ENCODE peak calls at places on chromosomes 12 and 14, in six cellular contexts. N is OCI-LY7, F is brain microvascular endothelial cell, V is BJ, P is lower lobe of right lung, H is heart left ventricle. U is an unnamed sample.
A peak's percentile ranks its signal among the peaks of the same experiment; 100 is the strongest.

GRCh38 chr12:6494351-6494743 is 445 bp downstream of the NCAPD2 start:
- DNase-seq in N (no peak), V (no peak), F (peak; percentile 10), P (no peak), H (no peak), U (no peak)

GRCh38 chr14:63470877-63471565 is 72.2 kb downstream of the PPP2R5E start:
- DNase-seq in H (no peak), N (no peak), P (no peak), V (peak; percentile 60), F (no peak), U (peak; percentile 67)

GRCh38 chr14:48805315-48805714 is 780.9 kb downstream of the RPS29 start:
- DNase-seq in N (no peak), P (peak; percentile 37), H (no peak), F (no peak), V (no peak), U (no peak)

GRCh38 chr14:97456958-97457357 is 659.8 kb downstream of the VRK1 start:
- DNase-seq in F (no peak), P (no peak), H (no peak), N (no peak), V (no peak), U (no peak)

GRCh38 chr14:61742383-61742782 is 19.8 kb upstream of the SNAPC1 start:
- DNase-seq in P (no peak), V (no peak), N (no peak), H (no peak), F (no peak), U (no peak)

GRCh38 chr12:105957058-105957457 is 181.7 kb downstream of the NUAK1 start:
- DNase-seq in P (no peak), N (no peak), F (no peak), H (no peak), V (no peak), U (no peak)

GRCh38 chr14:33194551-33194950 is 255.9 kb downstream of the NPAS3 start:
- DNase-seq in N (no peak), H (no peak), V (no peak), P (no peak), F (no peak), U (no peak)

GRCh38 chr14:100658514-100658886 is 68.2 kb upstream of the DLK1 start:
- DNase-seq in V (no peak), N (no peak), F (no peak), P (no peak), H (no peak), U (no peak)

GRCh38 chr14:21024668-21025373 is at the start of gene NDRG2:
- DNase-seq in P (peak; percentile 87), H (peak; percentile 92), F (no peak), N (no peak), V (no peak), U (no peak)

GRCh38 chr12:19572920-19573558 is 133.7 kb downstream of the AEBP2 start:
- DNase-seq in F (peak; percentile 69), P (no peak), N (peak; percentile 61), H (no peak), V (no peak), U (no peak)

GRCh38 chr12:4555804-4556203 is 6.2 kb upstream of the DYRK4 start:
- DNase-seq in V (no peak), H (no peak), F (no peak), N (no peak), P (no peak), U (no peak)

GRCh38 chr14:69154779-69155178 is 1.9 kb upstream of the DCAF5 start:
- DNase-seq in P (no peak), N (peak; percentile 48), F (peak; percentile 17), V (no peak), H (no peak), U (no peak)

GRCh38 chr12:127153996-127154395 is 1113.0 kb upstream of the TMEM132C start:
- DNase-seq in P (no peak), N (no peak), F (no peak), H (no peak), V (no peak), U (no peak)

GRCh38 chr12:89861086-89861485 is 152.4 kb upstream of the ATP2B1 start:
- DNase-seq in V (no peak), P (no peak), H (no peak), F (no peak), N (no peak), U (no peak)

GRCh38 chr12:18224745-18225144 is 36.6 kb upstream of the PIK3C2G start:
- DNase-seq in F (no peak), N (peak; percentile 3), P (no peak), H (no peak), V (no peak), U (peak; percentile 9)

GRCh38 chr12:80567391-80567790 is 123.4 kb downstream of the PTPRQ start:
- DNase-seq in N (no peak), P (no peak), H (no peak), F (no peak), V (no peak), U (no peak)

GRCh38 chr14:95681153-95681552 is 5.1 kb upstream of the TCL1B start:
- DNase-seq in P (no peak), F (no peak), H (no peak), N (no peak), V (no peak), U (no peak)

GRCh38 chr12:131140697-131141096 is 187.0 kb downstream of the ADGRD1 start:
- DNase-seq in F (no peak), V (no peak), N (no peak), H (no peak), P (no peak), U (no peak)

GRCh38 chr12:3035815-3036702 is 41.1 kb upstream of the TSPAN9 start:
- DNase-seq in N (no peak), V (no peak), P (no peak), F (peak; percentile 28), H (peak; percentile 13), U (no peak)

GRCh38 chr14:71321556-71322315 is 414.5 kb downstream of the PCNX1 start:
- DNase-seq in V (no peak), P (no peak), F (peak; percentile 29), N (peak; percentile 24), H (no peak), U (peak; percentile 45)

GRCh38 chr12:121295746-121296617 is 527 bp downstream of the CAMKK2 start:
- DNase-seq in P (peak; percentile 66), F (no peak), V (no peak), H (peak; percentile 57), N (peak; percentile 26), U (no peak)

GRCh38 chr12:13093191-13093849 is 10.1 kb downstream of the GSG1 start:
- DNase-seq in N (no peak), P (no peak), H (no peak), F (no peak), V (no peak), U (no peak)

GRCh38 chr14:24721772-24722171 is 87.8 kb upstream of the GZMB start:
- DNase-seq in N (no peak), P (no peak), V (no peak), H (no peak), F (no peak), U (no peak)

GRCh38 chr14:92759300-92759678 is 10.9 kb upstream of the LGMN start:
- DNase-seq in P (no peak), V (no peak), N (peak; percentile 39), F (peak; percentile 28), H (no peak), U (no peak)

GRCh38 chr14:75069811-75070145 is 337 bp downstream of the ZC2HC1C start:
- DNase-seq in V (no peak), F (no peak), H (no peak), P (no peak), N (no peak), U (no peak)

GRCh38 chr14:75067212-75067611 is 2.2 kb upstream of the ZC2HC1C start:
- DNase-seq in P (no peak), N (no peak), F (no peak), H (no peak), V (no peak), U (no peak)

GRCh38 chr14:75068294-75069020 is 984 bp upstream of the ZC2HC1C start:
- DNase-seq in H (no peak), V (no peak), F (no peak), P (no peak), N (no peak), U (no peak)

GRCh38 chr14:75069021-75069810 is at the start of gene ZC2HC1C:
- DNase-seq in H (peak; percentile 98), N (peak; percentile 86), V (no peak), P (peak; percentile 97), F (peak; percentile 84), U (no peak)

DNA sequence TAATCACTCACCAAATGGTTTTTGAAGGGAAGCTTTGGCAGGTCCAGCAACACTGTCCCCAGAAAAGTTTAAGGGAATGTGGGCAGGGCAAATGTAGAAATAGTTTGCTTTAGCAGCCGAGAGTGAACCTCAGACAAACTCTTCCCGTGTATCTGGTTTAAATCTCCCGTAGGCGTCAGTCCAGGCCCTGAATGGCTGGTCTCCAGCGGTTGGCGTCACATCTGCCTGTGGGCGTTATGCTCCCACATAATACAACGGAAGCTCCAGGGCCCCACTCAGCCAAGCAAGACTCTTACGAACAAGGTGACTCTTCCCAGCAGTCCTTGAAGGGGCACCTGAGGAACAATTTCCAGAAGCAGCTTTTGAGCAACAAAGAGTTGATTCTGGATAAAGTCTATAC is 942 bp downstream of the ZC2HC1C start:
- DNase-seq in P (no peak), F (no peak), V (no peak), N (no peak), H (no peak), U (no peak)
- H3K4me3 ChIP-seq in P (peak overlapping the region; percentile 59), F (no peak overlapping the region), V (no peak overlapping the region), N (no peak overlapping the region), H (no peak overlapping the region), U (peak overlapping the region; percentile 64)

GRCh38 chr14:38618514-38618913 is 362.6 kb upstream of the CLEC14A start:
- DNase-seq in V (no peak), P (no peak), N (peak; percentile 11), H (no peak), F (no peak), U (no peak)
- TF ChIP-seq CTCF in V (no peak), P (no peak), N (peak; percentile 67), H (no peak), F (no peak), U (no peak)

DNA sequence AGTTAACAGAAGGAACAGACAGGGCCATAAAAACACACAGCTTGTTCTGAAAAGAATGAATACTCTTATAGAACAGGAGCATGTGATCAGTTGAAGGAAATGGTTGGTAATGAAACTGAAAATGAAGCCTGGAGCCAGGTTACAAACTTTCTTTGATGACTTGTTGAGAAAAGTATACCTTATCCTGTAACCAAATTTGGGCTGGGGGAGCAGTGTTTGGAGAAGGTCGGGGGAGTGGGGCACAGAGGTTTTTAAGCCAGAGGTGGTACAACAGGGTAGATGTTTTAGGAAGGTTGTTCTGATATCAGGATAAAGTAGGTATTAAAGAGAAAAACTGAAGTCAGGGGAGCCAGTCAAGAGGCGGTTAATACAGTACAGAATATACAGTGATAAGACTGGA is 8.2 kb downstream of the GOLT1B start:
- DNase-seq in N (no peak), H (no peak), F (no peak), P (no peak), V (no peak), U (no peak)
- H3K4me3 ChIP-seq in N (no peak overlapping the region), H (no peak overlapping the region), F (no peak overlapping the region), P (no peak overlapping the region), V (no peak overlapping the region), U (no peak overlapping the region)

DNA sequence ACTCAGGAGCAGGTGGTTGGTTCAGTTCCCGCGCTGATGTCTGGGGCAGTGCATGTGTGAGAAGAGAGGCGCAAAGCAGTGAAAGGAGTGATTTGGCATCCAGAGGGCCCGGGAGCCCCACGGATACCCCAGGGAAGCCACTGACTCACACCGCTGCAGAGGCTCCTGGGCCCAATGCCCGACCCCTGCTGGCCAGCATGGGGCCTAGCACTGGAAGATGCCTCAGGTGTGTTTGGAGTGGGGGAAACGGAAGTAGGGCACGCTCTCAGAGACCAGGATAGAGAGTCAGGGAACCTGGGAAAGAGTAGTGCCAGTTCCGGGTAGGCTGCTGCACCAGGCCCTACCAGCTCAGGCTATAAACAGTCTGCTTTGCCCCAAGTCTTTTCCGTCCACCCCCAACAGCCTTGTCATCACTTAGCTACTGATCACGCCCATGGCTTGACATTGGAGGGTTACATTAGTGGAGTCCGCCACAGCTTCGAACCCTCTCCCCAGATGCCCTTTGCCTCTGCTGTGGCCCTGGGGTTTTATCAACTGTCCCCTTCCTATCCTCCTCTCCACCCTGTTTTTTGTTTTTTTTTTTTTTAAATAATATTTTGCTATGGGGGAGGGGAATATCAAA is 9.5 kb upstream of the CSAD start:
- DNase-seq in P (peak; percentile 60), H (peak; percentile 64), V (no peak), F (peak; percentile 57), N (peak; percentile 57), U (no peak)
- TF ChIP-seq CTCF in P (peak; percentile 70), H (peak; percentile 81), V (peak; percentile 93), F (peak; percentile 96), N (peak; percentile 81), U (peak; percentile 92)

U was measured in epithelial cell of proximal tubule.